ENCODE peak calls at places on chromosomes 6 and 20, in six cellular contexts. F is SK-N-SH, O is ovary, X is GM12865, V is tibial nerve, S is fibroblast of pulmonary artery. D is an unnamed sample.

GRCh38 chr6:131251593-131252204 is 116.4 kb downstream of the AKAP7 start:
- DNase-seq in F (no peak), X (no peak), V (no peak), O (no peak), S (peak; percentile 3), D (no peak)

GRCh38 chr6:137223370-137224131 is 4.4 kb upstream of the IFNGR1 start:
- DNase-seq in X (peak; percentile 38), F (no peak), S (peak; percentile 97), O (no peak), V (peak; percentile 47), D (no peak)

GRCh38 chr6:26053929-26054658 is 33.1 kb upstream of the HFE start:
- DNase-seq in S (no peak), V (no peak), X (peak; percentile 25), F (no peak), O (no peak), D (no peak)

GRCh38 chr20:23287366-23288190 is 63.0 kb upstream of the NXT1 start:
- DNase-seq in O (no peak), X (no peak), S (no peak), F (no peak), V (no peak), D (no peak)

GRCh38 chr6:113402541-113402940 is 454.6 kb upstream of the MARCKS start:
- DNase-seq in X (no peak), V (no peak), S (no peak), F (no peak), O (no peak), D (no peak)

GRCh38 chr6:7818480-7819165 is 92.0 kb downstream of the TXNDC5 start:
- DNase-seq in S (peak; percentile 35), F (no peak), O (peak; percentile 46), X (no peak), V (no peak), D (no peak)

GRCh38 chr6:72580281-72580940 is 41.5 kb upstream of the KCNQ5 start:
- DNase-seq in V (no peak), X (peak; percentile 44), F (peak; percentile 11), S (peak; percentile 91), O (no peak), D (peak; percentile 52)

GRCh38 chr20:46637861-46638366 is 13.3 kb downstream of the SLC13A3 start:
- DNase-seq in F (no peak), V (no peak), O (no peak), X (no peak), S (no peak), D (no peak)

GRCh38 chr6:40585661-40586269 is 1.4 kb downstream of the LRFN2 start:
- DNase-seq in V (no peak), X (no peak), O (no peak), F (peak; percentile 47), S (no peak), D (no peak)

GRCh38 chr6:10945845-10946244 is 59.0 kb downstream of the SYCP2L start:
- DNase-seq in V (no peak), X (no peak), F (no peak), O (no peak), S (no peak), D (no peak)

GRCh38 chr6:163435013-163435412 is 20.5 kb downstream of the QKI start:
- DNase-seq in F (no peak), V (no peak), S (no peak), O (no peak), X (no peak), D (no peak)

GRCh38 chr6:109867009-109867969 is 110.8 kb upstream of the GPR6 start:
- DNase-seq in O (peak; percentile 73), S (peak; percentile 33), V (peak; percentile 40), X (no peak), F (no peak), D (no peak)

GRCh38 chr6:17494919-17495318 is 101.5 kb downstream of the CAP2 start:
- DNase-seq in O (no peak), V (no peak), X (no peak), S (no peak), F (no peak), D (no peak)

GRCh38 chr20:848218-848617 is 14.7 kb downstream of the FAM110A start:
- DNase-seq in F (no peak), V (no peak), O (no peak), X (no peak), S (no peak), D (no peak)

GRCh38 chr6:128617285-128617684 is 96.9 kb upstream of the PTPRK start:
- DNase-seq in S (no peak), V (no peak), F (no peak), X (no peak), O (no peak), D (no peak)

GRCh38 chr6:112232845-112233256 is 21.5 kb downstream of the LAMA4 start:
- DNase-seq in V (peak; percentile 49), F (peak; percentile 59), S (peak; percentile 97), X (no peak), O (no peak), D (peak; percentile 82)

GRCh38 chr6:2966347-2966746 is 5.0 kb downstream of the SERPINB6 start:
- DNase-seq in X (no peak), O (no peak), V (no peak), F (no peak), S (no peak), D (no peak)

GRCh38 chr6:121504227-121504626 is 68.8 kb downstream of the GJA1 start:
- DNase-seq in X (no peak), S (peak; percentile 94), O (no peak), F (no peak), V (no peak), D (peak; percentile 29)

GRCh38 chr6:16419636-16420331 is 181.4 kb downstream of the GMPR start:
- DNase-seq in F (no peak), V (no peak), S (no peak), O (no peak), X (peak; percentile 94), D (no peak)

GRCh38 chr6:2940851-2941250 is 30.5 kb downstream of the SERPINB6 start:
- DNase-seq in O (no peak), V (no peak), F (no peak), X (no peak), S (no peak), D (no peak)

GRCh38 chr6:28794175-28795002 is 129.4 kb downstream of the TRIM27 start:
- DNase-seq in V (no peak), X (peak; percentile 54), O (no peak), S (peak; percentile 58), F (no peak), D (no peak)
- H3K4me3 ChIP-seq in V (no peak overlapping the region), X (peak overlapping the region; percentile 52), O (no peak overlapping the region), S (peak overlapping the region; percentile 54), F (peak overlapping the region; percentile 54), D (peak overlapping the region; percentile 45)

DNA sequence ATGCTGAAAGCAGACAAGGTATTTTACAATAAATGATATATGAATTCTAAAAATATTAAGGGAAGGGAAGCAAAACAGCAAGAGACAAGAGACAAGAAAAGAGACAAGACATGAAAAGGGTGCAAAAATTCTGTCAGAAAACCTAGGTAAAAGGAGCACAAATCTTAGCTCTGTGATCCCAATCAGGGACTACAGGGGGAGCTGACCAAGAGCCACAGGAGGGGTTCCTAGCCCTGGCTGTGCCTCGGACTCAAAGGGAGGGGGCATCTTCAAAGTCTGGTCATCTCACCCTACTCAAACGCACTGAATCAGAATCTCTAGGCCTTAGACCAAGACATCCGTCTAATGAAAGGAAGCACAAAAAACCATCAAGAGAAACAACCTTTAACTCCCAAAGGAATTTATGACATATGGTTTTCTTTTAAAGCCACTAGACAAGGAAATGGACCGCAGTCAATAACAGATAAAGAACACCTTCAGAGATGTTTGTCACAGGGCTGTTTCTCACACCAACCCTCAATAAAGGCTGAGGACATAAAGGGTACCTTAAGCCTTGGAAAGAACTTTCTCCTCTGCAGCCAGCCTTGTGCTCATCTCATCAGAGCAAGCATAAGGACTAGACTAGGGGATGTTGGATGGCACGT is 130.4 kb upstream of the CDYL start:
- DNase-seq in X (no peak), O (no peak), V (no peak), F (no peak), S (no peak), D (no peak)
- TF ChIP-seq CTCF in X (no peak), O (no peak), V (no peak), F (no peak), S (peak; percentile 6), D (peak; percentile 19)

GRCh38 chr20:19885981-19886665 is 128.1 kb downstream of the RIN2 start:
- DNase-seq in S (peak; percentile 53), O (peak; percentile 67), X (no peak), F (no peak), V (no peak), D (peak; percentile 52)
- H3K4me3 ChIP-seq in S (peak overlapping the region; percentile 39), O (peak overlapping the region; percentile 13), X (no peak overlapping the region), F (no peak overlapping the region), V (peak overlapping the region; percentile 13), D (peak overlapping the region; percentile 16)

DNA sequence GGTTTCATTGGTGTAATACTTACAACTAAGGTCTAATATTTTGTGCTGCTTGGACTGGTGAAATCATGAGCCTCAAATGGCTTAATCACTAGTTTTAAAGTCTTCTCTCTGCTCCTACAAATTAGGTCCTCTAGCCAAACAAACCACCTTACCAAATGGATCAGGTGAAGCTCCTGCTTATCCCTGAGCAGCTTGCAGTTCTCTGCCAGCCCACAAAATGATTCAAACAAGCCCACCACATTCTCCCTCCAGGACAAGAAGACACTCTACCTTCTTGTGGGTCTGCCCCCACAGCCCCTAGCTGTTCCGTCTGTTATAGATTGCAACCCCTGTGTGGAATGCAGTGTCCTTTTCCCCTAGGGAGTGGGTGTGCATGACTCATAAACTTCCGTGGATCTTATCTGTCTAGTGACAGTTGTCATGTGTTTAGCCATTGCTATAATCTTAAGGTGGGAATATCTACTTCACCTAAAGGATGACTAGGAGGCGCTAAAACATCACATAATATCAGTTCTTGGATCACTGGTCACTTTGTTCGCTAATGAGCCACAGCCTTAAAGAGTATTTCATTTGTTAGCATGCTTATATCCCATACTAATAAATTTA is 940.5 kb upstream of the MANEA start:
- DNase-seq in V (no peak), O (no peak), S (peak; percentile 0), F (peak; percentile 1), X (no peak), D (no peak)
- TF ChIP-seq CTCF in V (no peak), O (no peak), S (no peak), F (peak; percentile 41), X (no peak), D (no peak)

DNA sequence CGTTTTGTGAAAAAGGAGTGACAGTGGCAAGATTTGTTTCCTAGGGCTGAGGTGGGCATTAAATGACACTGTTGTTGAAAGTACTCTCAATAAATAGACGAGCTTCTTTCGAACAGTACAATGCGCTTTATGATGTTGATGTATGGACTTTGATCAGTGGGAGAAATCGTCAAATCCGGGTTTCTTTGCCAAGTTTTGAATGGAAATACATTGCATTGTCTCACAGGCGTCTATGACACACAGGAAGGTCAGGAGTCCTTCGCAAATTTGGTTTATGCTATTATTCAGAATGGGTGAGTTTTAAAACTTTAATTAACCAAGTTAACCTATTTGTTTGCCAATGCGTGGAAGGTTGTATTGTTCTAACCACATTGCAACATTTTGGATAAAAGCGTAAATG is 547.3 kb upstream of the SLC35B3 start:
- DNase-seq in X (no peak), O (no peak), V (no peak), F (no peak), S (no peak), D (no peak)
- H3K4me3 ChIP-seq in X (no peak overlapping the region), O (no peak overlapping the region), V (no peak overlapping the region), F (peak overlapping the region; percentile 16), S (no peak overlapping the region), D (no peak overlapping the region)

DNA sequence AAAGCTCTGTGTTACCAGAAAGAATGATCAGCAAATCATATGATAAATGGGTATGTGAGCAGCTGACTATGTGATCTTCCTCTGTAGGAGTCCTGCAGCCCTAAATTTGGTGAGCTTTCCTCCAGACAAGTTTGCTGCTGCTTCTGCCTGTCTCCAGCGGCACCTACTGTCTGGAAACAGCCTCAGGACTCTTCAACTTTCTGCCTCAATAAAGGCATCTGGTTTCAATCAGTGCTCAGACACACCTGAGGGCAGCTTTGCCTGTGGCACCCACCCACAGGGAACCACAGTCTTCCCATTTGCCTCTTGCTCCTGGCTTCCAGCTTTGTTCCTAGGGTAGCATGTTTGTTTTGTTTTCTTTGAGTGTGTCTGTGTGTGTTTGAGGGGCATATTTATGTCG is 727.9 kb upstream of the MAN1A1 start:
- DNase-seq in O (no peak), V (no peak), F (no peak), S (peak; percentile 1), X (peak; percentile 5), D (no peak)
- TF ChIP-seq CTCF in O (no peak), V (no peak), F (peak; percentile 16), S (peak; percentile 11), X (no peak), D (no peak)

D was measured in HFF-Myc.